ENCODE peak calls at places on chromosomes 12 and 14, in four cellular contexts. Y is HFFc6, Q is heart left ventricle, D is GM20000. W is an unnamed sample.

GRCh38 chr12:2963760-2964292 is 4.6 kb downstream of the TEAD4 start:
- DNase-seq in Y (no peak), Q (peak; percentile 76), D (no peak), W (no peak)

GRCh38 chr12:55932546-55932919 is 1.6 kb downstream of the DGKA start:
- DNase-seq in Y (no peak), Q (no peak), D (peak; percentile 61), W (no peak)

GRCh38 chr12:7959278-7960063 is 23.5 kb upstream of the SLC2A3 start:
- DNase-seq in Y (no peak), Q (no peak), D (peak; percentile 38), W (no peak)

GRCh38 chr14:89240414-89240813 is 176.6 kb downstream of the FOXN3 start:
- DNase-seq in Y (no peak), Q (no peak), D (no peak), W (no peak)

GRCh38 chr14:34770901-34771300 is 56.5 kb upstream of the CFL2 start:
- DNase-seq in Y (no peak), Q (no peak), D (no peak), W (no peak)

GRCh38 chr14:47678993-47679392 is 3.6 kb upstream of the MDGA2 start:
- DNase-seq in Y (no peak), Q (no peak), D (no peak), W (no peak)

GRCh38 chr12:2722806-2723205 is 72.0 kb upstream of the FKBP4 start:
- DNase-seq in Y (no peak), Q (no peak), D (no peak), W (no peak)

GRCh38 chr14:94113073-94113472 is 2.5 kb downstream of the IFI27 start:
- DNase-seq in Y (no peak), Q (no peak), D (no peak), W (no peak)

GRCh38 chr14:28661171-28661772 is 105.3 kb upstream of the FOXG1 start:
- DNase-seq in Y (no peak), Q (no peak), D (no peak), W (no peak)

GRCh38 chr12:50166776-50167025 is 468 bp downstream of the CERS5 start:
- DNase-seq in Y (no peak), Q (no peak), D (no peak), W (peak; percentile 93)

GRCh38 chr14:74368441-74368840 is 20.2 kb downstream of the VRTN start:
- DNase-seq in Y (no peak), Q (no peak), D (no peak), W (no peak)

GRCh38 chr12:67365131-67365530 is 96.0 kb downstream of the CAND1 start:
- DNase-seq in Y (no peak), Q (no peak), D (no peak), W (no peak)

GRCh38 chr12:33253123-33253522 is 186.5 kb downstream of the SYT10 start:
- DNase-seq in Y (no peak), Q (no peak), D (no peak), W (no peak)

DNA sequence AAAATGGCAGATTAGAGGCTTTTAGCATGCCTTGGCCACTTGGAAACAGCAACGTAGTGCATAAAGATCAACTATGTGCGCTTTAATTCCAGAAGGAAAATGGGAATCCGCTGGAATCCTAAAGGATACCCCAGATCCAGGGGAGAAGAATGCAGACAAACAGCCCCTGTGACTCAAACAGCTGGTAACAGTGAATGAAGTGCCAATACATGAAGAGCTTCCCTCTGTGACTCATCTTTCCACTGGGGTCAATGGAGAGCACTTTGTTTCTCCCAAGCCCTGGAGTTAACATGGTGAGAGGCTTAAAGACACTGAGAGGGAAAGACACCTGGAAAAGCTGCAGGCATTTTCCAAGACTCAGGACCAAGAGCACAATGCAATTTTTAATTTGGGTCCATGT is 263.1 kb downstream of the CEP128 start:
- DNase-seq in Y (no peak), Q (no peak), D (no peak), W (no peak)
- TF ChIP-seq CTCF in Y (no peak), Q (no peak), D (no peak), W (no peak)

GRCh38 chr14:70473825-70474224 is 21.9 kb downstream of the ADAM21 start:
- DNase-seq in Y (no peak), Q (no peak), D (peak; percentile 13), W (no peak)

GRCh38 chr14:70472253-70473159 is 20.5 kb downstream of the ADAM21 start:
- DNase-seq in Y (no peak), Q (no peak), D (peak; percentile 66), W (no peak)

DNA sequence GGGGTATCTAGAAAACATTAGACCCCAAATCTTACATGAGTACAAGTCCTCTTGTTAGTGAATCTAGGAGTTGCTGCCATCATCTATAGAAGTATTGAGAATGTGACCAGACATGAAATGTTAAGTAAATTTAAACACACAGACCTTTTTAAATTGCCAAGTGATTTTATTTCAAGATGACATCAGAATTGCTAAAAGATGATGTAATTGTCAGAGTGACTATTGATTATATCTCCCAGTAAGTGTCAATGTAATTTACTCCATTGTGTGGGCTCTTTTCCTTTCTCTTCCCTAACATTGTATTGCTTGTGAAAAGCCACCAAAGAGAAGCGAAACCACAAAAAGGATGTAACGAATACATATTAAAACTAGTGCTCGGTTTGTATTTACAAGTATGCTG is 16.8 kb downstream of the ADAM21 start:
- DNase-seq in Y (no peak), Q (no peak), D (no peak), W (no peak)
- TF ChIP-seq CTCF in Y (no peak), Q (no peak), D (no peak), W (no peak)

GRCh38 chr14:76876076-76876475 is 49.9 kb downstream of the LRRC74A start:
- DNase-seq in Y (peak; percentile 61), Q (no peak), D (peak; percentile 76), W (no peak)
- TF ChIP-seq CTCF in Y (peak; percentile 95), Q (peak; percentile 89), D (peak; percentile 91), W (peak; percentile 94)

GRCh38 chr12:95815635-95816212 is 25.2 kb upstream of the NTN4 start:
- DNase-seq in Y (peak; percentile 55), Q (no peak), D (peak; percentile 38), W (no peak)

DNA sequence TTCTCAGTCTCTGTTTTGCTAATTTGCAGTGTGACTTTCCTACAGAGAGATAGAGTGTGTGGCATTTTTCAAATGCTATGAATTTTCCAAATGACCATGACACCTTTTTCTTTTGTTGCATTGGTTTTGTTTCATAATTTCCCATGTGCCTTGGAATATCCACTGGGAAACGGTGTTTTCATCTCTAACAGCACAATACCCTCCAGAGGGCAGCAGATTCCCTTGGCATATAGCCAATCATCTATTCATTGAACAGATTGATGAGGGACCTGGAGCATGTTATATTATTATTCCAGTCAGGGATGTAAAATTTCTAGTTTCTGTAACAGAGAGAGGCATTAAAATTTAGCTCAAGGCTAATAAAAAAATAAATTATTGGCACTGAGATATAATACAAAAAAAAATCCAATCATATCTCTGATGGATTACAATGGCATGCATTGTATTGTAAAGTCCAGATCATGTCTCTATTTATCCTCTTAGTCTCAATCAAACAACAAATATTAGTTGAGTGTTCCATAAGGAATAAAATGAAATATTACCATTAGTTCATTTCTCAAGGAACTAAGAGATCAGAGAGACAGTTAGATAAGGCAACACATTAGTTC is 29.6 kb upstream of the NTN4 start:
- DNase-seq in Y (peak; percentile 62), Q (no peak), D (no peak), W (no peak)
- TF ChIP-seq CTCF in Y (peak; percentile 87), Q (peak; percentile 54), D (no peak), W (peak; percentile 84)

GRCh38 chr12:87272846-87273245 is 756.4 kb downstream of the C12orf50 start:
- DNase-seq in Y (no peak), Q (no peak), D (no peak), W (no peak)

GRCh38 chr12:87270894-87271293 is 758.3 kb downstream of the C12orf50 start:
- DNase-seq in Y (no peak), Q (no peak), D (no peak), W (no peak)

GRCh38 chr12:87280356-87280755 is 748.8 kb downstream of the C12orf50 start:
- DNase-seq in Y (no peak), Q (no peak), D (peak; percentile 5), W (no peak)

GRCh38 chr12:87274594-87275245 is 754.5 kb downstream of the C12orf50 start:
- DNase-seq in Y (no peak), Q (no peak), D (no peak), W (no peak)
- TF ChIP-seq CTCF in Y (peak; percentile 34), Q (no peak), D (peak; percentile 49), W (peak; percentile 80)

W was measured in chondrocyte.